ENCODE peak calls at places on chromosomes 1 and 21, in six cellular contexts. X, G, P, Y, I and V are unnamed samples.
A peak's percentile ranks its signal among the peaks of the same experiment; 100 is the strongest.

GRCh38 chr1:184626076-184627011 is 128.3 kb downstream of the EDEM3 start:
- DNase-seq in I (no peak), P (no peak), Y (no peak), X (no peak), G (peak; percentile 43), V (peak; percentile 21)

GRCh38 chr1:42646056-42646455 is 12.2 kb upstream of the PPIH start:
- DNase-seq in P (peak; percentile 21), X (no peak), Y (no peak), G (no peak), I (no peak), V (no peak)

GRCh38 chr1:30407030-30407861 is 316.1 kb downstream of the MATN1 start:
- DNase-seq in X (no peak), I (peak; percentile 10), G (peak; percentile 1), P (no peak), Y (peak; percentile 27), V (no peak)

GRCh38 chr1:111197598-111198289 is 2.7 kb downstream of the DENND2D start:
- DNase-seq in Y (no peak), X (no peak), G (no peak), I (no peak), P (peak; percentile 4), V (no peak)

GRCh38 chr1:15212216-15212988 is 34.6 kb upstream of the FHAD1 start:
- DNase-seq in G (no peak), I (no peak), X (no peak), P (no peak), Y (no peak), V (no peak)

GRCh38 chr1:110976089-110976488 is 12.4 kb upstream of the LRIF1 start:
- DNase-seq in G (no peak), X (no peak), Y (no peak), I (no peak), P (peak; percentile 33), V (no peak)

GRCh38 chr1:116910379-116911165 is 856 bp downstream of the PTGFRN start:
- DNase-seq in Y (peak; percentile 78), G (peak; percentile 34), X (peak; percentile 15), I (peak; percentile 40), P (no peak), V (peak; percentile 65)

GRCh38 chr1:207817778-207818751 is 66.2 kb downstream of the CD46 start:
- DNase-seq in Y (peak; percentile 60), I (no peak), G (no peak), X (no peak), P (no peak), V (no peak)

GRCh38 chr1:46757256-46757955 is 38.5 kb upstream of the EFCAB14 start:
- DNase-seq in X (no peak), G (no peak), I (peak; percentile 65), Y (no peak), P (peak; percentile 3), V (no peak)

GRCh38 chr1:110084226-110085078 is 14.0 kb upstream of the ALX3 start:
- DNase-seq in X (peak; percentile 12), G (peak; percentile 43), I (no peak), P (peak; percentile 54), Y (no peak), V (peak; percentile 67)

GRCh38 chr1:40162791-40163441 is 1.7 kb downstream of the RLF start:
- DNase-seq in X (no peak), P (peak; percentile 52), Y (no peak), I (no peak), G (no peak), V (no peak)

GRCh38 chr1:40160806-40161124 is 422 bp upstream of the RLF start:
- DNase-seq in X (no peak), G (no peak), P (no peak), I (no peak), Y (no peak), V (no peak)

GRCh38 chr1:40167317-40167716 is 6.1 kb downstream of the RLF start:
- DNase-seq in X (no peak), Y (no peak), I (no peak), G (no peak), P (no peak), V (no peak)

GRCh38 chr1:40161125-40161887 is at the start of gene RLF:
- DNase-seq in I (peak; percentile 93), P (peak; percentile 93), X (peak; percentile 92), G (peak; percentile 95), Y (peak; percentile 97), V (peak; percentile 95)

GRCh38 chr1:40161888-40162397 is 756 bp downstream of the RLF start:
- DNase-seq in X (peak; percentile 13), Y (no peak), I (no peak), P (peak; percentile 4), G (no peak), V (no peak)
- H3K27ac ChIP-seq in X (peak overlapping the region; percentile 94), Y (peak overlapping the region; percentile 95), I (peak overlapping the region; percentile 97), P (peak overlapping the region; percentile 90), G (peak overlapping the region; percentile 90), V (peak overlapping the region; percentile 95)

GRCh38 chr1:235075955-235076308 is 52.7 kb downstream of the TOMM20 start:
- DNase-seq in X (no peak), G (no peak), P (no peak), Y (no peak), I (no peak), V (no peak)

GRCh38 chr1:235074335-235075120 is 54.1 kb downstream of the TOMM20 start:
- DNase-seq in Y (peak; percentile 84), X (no peak), G (peak; percentile 46), P (peak; percentile 92), I (peak; percentile 86), V (peak; percentile 36)

GRCh38 chr1:235073968-235074334 is 54.7 kb downstream of the TOMM20 start:
- DNase-seq in G (no peak), Y (peak; percentile 78), P (no peak), I (peak; percentile 91), X (no peak), V (peak; percentile 74)

GRCh38 chr1:235076504-235077162 is 52.0 kb downstream of the TOMM20 start:
- DNase-seq in G (no peak), X (no peak), P (no peak), I (no peak), Y (no peak), V (no peak)

GRCh38 chr1:235075121-235075954 is 53.3 kb downstream of the TOMM20 start:
- DNase-seq in P (peak; percentile 97), X (peak; percentile 41), G (peak; percentile 86), I (peak; percentile 72), Y (peak; percentile 88), V (peak; percentile 58)
- TF ChIP-seq POLR2A in P (peak; percentile 54), X (no peak), G (no peak), I (no peak), Y (no peak), V (no peak)

GRCh38 chr1:150877220-150877516 is 769 bp upstream of the ARNT start:
- DNase-seq in X (no peak), P (no peak), I (no peak), G (no peak), Y (no peak), V (no peak)
- H3K27ac ChIP-seq in X (peak overlapping the region; percentile 98), P (peak overlapping the region; percentile 5), I (peak overlapping the region; percentile 100), G (peak overlapping the region; percentile 86), Y (peak overlapping the region; percentile 97), V (peak overlapping the region; percentile 98)

GRCh38 chr1:91402023-91402422 is 2.6 kb downstream of the HFM1 start:
- DNase-seq in X (no peak), G (no peak), I (no peak), P (peak; percentile 20), Y (no peak), V (no peak)

GRCh38 chr1:91406773-91407389 is 2.2 kb upstream of the HFM1 start:
- DNase-seq in P (no peak), Y (no peak), I (no peak), X (no peak), G (no peak), V (no peak)

GRCh38 chr1:91400133-91400725 is 4.4 kb downstream of the HFM1 start:
- DNase-seq in G (peak; percentile 14), X (no peak), P (no peak), I (no peak), Y (no peak), V (no peak)

GRCh38 chr1:91404151-91405012 is at the start of gene HFM1:
- DNase-seq in I (peak; percentile 46), G (peak; percentile 85), P (peak; percentile 69), Y (peak; percentile 79), X (peak; percentile 37), V (peak; percentile 61)
- TF ChIP-seq POLR2A in I (no peak), G (no peak), P (no peak), Y (no peak), X (no peak), V (no peak)

GRCh38 chr1:234539666-234540403 is 60.9 kb upstream of the TARBP1 start:
- DNase-seq in X (no peak), P (no peak), Y (no peak), G (no peak), I (no peak), V (no peak)
- H3K27ac ChIP-seq in X (no peak overlapping the region), P (no peak overlapping the region), Y (peak overlapping the region; percentile 97), G (peak overlapping the region; percentile 98), I (peak overlapping the region; percentile 98), V (peak overlapping the region; percentile 93)

DNA sequence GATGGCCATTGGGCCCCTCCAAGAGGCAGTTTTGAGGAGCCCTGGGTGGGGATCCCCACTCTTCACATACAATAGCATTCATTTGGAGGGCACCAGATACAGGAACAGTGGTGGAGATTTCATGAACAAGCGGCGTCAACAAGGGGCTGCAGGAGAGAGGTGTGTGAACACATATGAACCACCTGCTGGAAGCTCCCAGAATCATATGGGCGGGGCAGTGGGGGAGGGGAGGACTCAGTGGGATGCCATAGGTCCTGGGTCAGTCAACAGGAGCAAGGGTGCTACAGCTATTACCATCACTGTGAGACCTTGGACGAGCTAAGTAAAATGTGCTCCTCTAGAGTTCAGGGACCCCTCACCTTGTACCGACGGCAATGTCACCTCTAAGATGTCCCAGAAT is 100.4 kb upstream of the IRF2BP2 start:
- DNase-seq in Y (no peak), P (no peak), G (no peak), X (no peak), I (no peak), V (no peak)
- TF ChIP-seq POLR2A in Y (no peak), P (no peak), G (no peak), X (no peak), I (no peak), V (no peak)

GRCh38 chr21:33399821-33400220 is 3.4 kb upstream of the IFNGR2 start:
- DNase-seq in G (no peak), I (no peak), X (no peak), P (no peak), Y (no peak), V (no peak)

GRCh38 chr21:33396436-33396835 is 6.8 kb upstream of the IFNGR2 start:
- DNase-seq in P (no peak), I (no peak), G (no peak), X (no peak), Y (no peak), V (no peak)

GRCh38 chr21:33395866-33396265 is 7.3 kb upstream of the IFNGR2 start:
- DNase-seq in X (no peak), Y (no peak), G (no peak), P (peak; percentile 59), I (no peak), V (no peak)

GRCh38 chr21:33394260-33394659 is 9.0 kb upstream of the IFNGR2 start:
- DNase-seq in G (peak; percentile 29), X (peak; percentile 72), P (no peak), Y (no peak), I (no peak), V (peak; percentile 36)

DNA sequence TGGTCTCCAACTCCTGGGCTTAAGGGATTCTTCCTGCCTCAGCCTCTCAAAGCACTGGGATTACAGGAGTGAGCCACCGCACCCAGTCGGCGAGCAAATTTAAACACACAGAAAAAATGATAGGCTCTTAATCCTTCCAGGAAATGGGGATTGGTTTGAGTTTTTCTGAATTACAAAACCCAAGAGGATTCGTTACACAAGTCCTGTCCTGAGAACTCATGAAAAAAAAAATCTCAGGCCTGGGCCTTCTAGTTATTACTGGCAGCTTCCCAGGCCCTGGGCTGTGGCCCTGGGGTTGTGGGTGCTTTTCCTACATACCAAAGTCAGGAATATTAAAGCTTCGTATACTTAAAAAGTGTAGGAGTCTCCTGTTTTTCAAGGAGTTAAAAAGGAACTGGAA is 6.2 kb upstream of the IFNGR2 start:
- DNase-seq in G (peak; percentile 62), X (no peak), I (no peak), P (peak; percentile 82), Y (no peak), V (no peak)
- H3K27ac ChIP-seq in G (peak overlapping the region; percentile 61), X (no peak overlapping the region), I (no peak overlapping the region), P (no peak overlapping the region), Y (no peak overlapping the region), V (no peak overlapping the region)